ENCODE peak calls at places on chromosomes 5 and 9, in four cellular contexts. V is GM23338, Z is body of pancreas, X is SK-N-SH. F is an unnamed sample. For H3K4me1, the result is how much of the 10 kb centered on the place peaks cover.

GRCh38 chr5:94057217-94057616 is 315.8 kb upstream of the POU5F2 start:
- DNase-seq in V (no peak), X (no peak), Z (no peak), F (no peak)

GRCh38 chr5:43639566-43639965 is 36.6 kb downstream of the NNT start:
- DNase-seq in Z (no peak), V (no peak), X (no peak), F (no peak)

GRCh38 chr9:70257991-70258691 is 637 bp upstream of the SMC5 start:
- DNase-seq in X (peak), Z (no peak), V (peak), F (peak)

GRCh38 chr5:179421156-179421895 is 76.1 kb upstream of the ADAMTS2 start:
- DNase-seq in V (no peak), X (peak), Z (no peak), F (no peak)

GRCh38 chr9:137480686-137481683 is 21.9 kb upstream of the NSMF start:
- DNase-seq in X (no peak), V (no peak), Z (no peak), F (no peak)

GRCh38 chr5:53479656-53480473 is 564 bp upstream of the FST start:
- DNase-seq in V (peak), Z (peak), X (peak), F (peak)

GRCh38 chr9:119639287-119639955 is 270.2 kb upstream of the BRINP1 start:
- DNase-seq in V (peak), X (peak), Z (no peak), F (no peak)

GRCh38 chr9:130893250-130894101 is 3.1 kb downstream of the QRFP start:
- DNase-seq in Z (no peak), X (peak), V (no peak), F (peak)

GRCh38 chr9:112970939-112971338 is 41.1 kb downstream of the ZNF883 start:
- DNase-seq in Z (no peak), X (peak), V (peak), F (no peak)

GRCh38 chr9:123769723-123770122 is 160.2 kb downstream of the DENND1A start:
- DNase-seq in V (no peak), X (no peak), Z (no peak), F (no peak)

GRCh38 chr5:100165309-100165708 is 369.9 kb upstream of the FAM174A start:
- DNase-seq in X (no peak), Z (no peak), V (no peak), F (no peak)

GRCh38 chr5:2017540-2018389 is 135.0 kb upstream of the IRX4 start:
- DNase-seq in V (peak), X (peak), Z (peak), F (no peak)

GRCh38 chr5:98770911-98771322 is 2.5 kb upstream of the RGMB start:
- DNase-seq in Z (no peak), X (peak), V (no peak), F (no peak)

GRCh38 chr5:141870871-141871270 is 7.3 kb downstream of the PCDH1 start:
- DNase-seq in V (no peak), X (no peak), Z (no peak), F (no peak)

GRCh38 chr9:93082841-93083411 is 13.1 kb upstream of the CARD19 start:
- DNase-seq in V (no peak), Z (peak), X (peak), F (no peak)

GRCh38 chr5:86463339-86463738 is 154.4 kb upstream of the COX7C start:
- DNase-seq in V (peak), Z (no peak), X (peak), F (no peak)

GRCh38 chr9:130962418-130963316 is 23.6 kb upstream of the FIBCD1 start:
- DNase-seq in X (peak), V (no peak), Z (no peak), F (no peak)

GRCh38 chr9:17065062-17065461 is 69.8 kb upstream of the CNTLN start:
- DNase-seq in X (peak), V (no peak), Z (no peak), F (no peak)

GRCh38 chr9:126700296-126700695 is 86.6 kb downstream of the LMX1B start:
- DNase-seq in Z (no peak), V (no peak), X (peak), F (no peak)

GRCh38 chr5:107011530-107012115 is 659.1 kb downstream of the EFNA5 start:
- DNase-seq in V (no peak), X (no peak), Z (no peak), F (no peak)

GRCh38 chr5:180394031-180394636 is 41.0 kb upstream of the GFPT2 start:
- DNase-seq in Z (no peak), V (peak), X (peak), F (no peak)

GRCh38 chr5:36683821-36684434 is 77.5 kb downstream of the SLC1A3 start:
- DNase-seq in X (peak), V (no peak), Z (no peak), F (no peak)

GRCh38 chr5:159782197-159782994 is 133.9 kb upstream of the ADRA1B start:
- DNase-seq in Z (no peak), X (no peak), V (no peak), F (no peak)

GRCh38 chr5:74314906-74315305 is 325.6 kb downstream of the ENC1 start:
- DNase-seq in X (no peak), V (no peak), Z (no peak), F (no peak)

GRCh38 chr9:85484235-85484634 is 257.5 kb downstream of the AGTPBP1 start:
- DNase-seq in V (no peak), X (no peak), Z (no peak), F (no peak)

DNA sequence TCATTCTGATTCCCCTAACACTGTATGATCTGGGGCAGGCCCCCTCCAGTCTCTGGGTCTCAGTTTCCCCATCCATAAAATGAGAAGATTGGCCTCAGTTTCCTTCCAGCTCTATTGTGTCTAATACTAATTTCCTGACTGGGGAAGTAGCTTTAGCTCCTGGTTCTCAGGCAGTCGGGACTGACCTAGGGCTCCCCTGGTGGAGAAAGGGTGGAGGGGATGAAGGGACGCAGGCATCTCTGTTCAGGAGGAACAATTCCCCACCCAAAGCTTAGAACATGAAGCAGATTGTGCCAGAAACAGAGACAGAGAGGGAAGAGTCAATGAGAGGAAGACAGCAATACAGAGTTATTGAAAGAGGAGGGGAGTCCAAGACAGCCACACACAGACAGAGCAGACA is 14.2 kb upstream of the PTGS1 start:
- DNase-seq in X (no peak), Z (no peak), V (peak), F (no peak)
- TF ChIP-seq CTCF in X (peak), Z (no peak), V (peak), F (peak)

DNA sequence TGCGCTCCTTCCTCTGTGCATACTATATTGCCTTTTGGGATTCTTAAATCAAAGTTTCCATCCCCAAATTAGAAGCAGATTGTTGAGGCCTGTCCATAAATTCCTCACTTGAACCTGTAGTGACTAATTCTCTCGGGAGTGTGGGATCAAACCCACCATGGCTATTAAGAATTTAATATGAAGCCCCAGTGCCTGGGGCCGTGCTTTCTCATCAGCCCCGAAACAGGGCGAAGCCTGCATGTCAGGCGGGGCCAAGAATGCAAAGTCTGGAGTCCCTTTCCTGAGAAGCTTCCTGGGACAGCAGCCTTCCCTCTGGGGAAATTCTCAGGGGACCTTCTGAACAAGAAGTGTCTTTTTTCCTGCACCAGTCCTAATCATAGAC is 29.3 kb upstream of the FAT2 start:
- DNase-seq in Z (no peak), X (no peak), V (no peak), F (no peak)
- H3K4me1 ChIP-seq in Z (under half), X (under half), V (under half), F (under half)

GRCh38 chr5:151571270-151572173 is 19.6 kb downstream of the FAT2 start:
- DNase-seq in V (peak), Z (no peak), X (no peak), F (no peak)

GRCh38 chr5:151577566-151577965 is 13.6 kb downstream of the FAT2 start:
- DNase-seq in X (no peak), Z (no peak), V (no peak), F (no peak)

GRCh38 chr5:151578326-151579025 is 12.7 kb downstream of the FAT2 start:
- DNase-seq in V (no peak), Z (no peak), X (no peak), F (no peak)

GRCh38 chr5:151572657-151573368 is 18.3 kb downstream of the FAT2 start:
- DNase-seq in V (no peak), Z (no peak), X (no peak), F (no peak)

GRCh38 chr5:151574597-151574996 is 16.5 kb downstream of the FAT2 start:
- DNase-seq in Z (no peak), X (no peak), V (no peak), F (no peak)
- H3K27ac ChIP-seq in Z (no peak), X (no peak), V (no peak), F (no peak)

DNA sequence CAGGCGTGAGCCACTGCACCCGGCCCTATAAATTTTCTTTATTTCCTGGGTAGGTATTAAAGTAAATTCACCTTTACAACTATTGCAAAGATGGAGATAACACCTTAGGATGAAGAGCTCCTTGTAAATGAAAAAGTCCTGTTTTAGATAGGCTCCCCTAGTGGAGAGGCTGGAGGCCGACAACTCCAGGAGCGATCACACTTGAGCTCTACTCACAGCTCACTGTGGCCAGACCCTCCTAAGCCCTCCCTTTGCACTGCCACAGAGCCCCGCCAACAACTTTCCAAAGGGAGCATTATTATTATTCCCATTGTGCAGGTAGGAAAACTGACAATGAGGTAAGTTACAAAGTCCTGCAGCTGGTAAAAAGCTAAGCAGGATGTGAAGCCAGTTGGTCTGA is 139.1 kb upstream of the ERCC6L2 start:
- DNase-seq in Z (no peak), X (no peak), V (peak), F (no peak)
- TF ChIP-seq CTCF in Z (no peak), X (peak), V (peak), F (no peak)

GRCh38 chr9:114616684-114617520 is 5.8 kb downstream of the TMEM268 start:
- DNase-seq in V (no peak), X (no peak), Z (peak), F (peak)
- H3K4me1 ChIP-seq in V (under half), X (under half), Z (under half), F (under half)

GRCh38 chr5:61450170-61450815 is 118.2 kb downstream of the ZSWIM6 start:
- DNase-seq in X (no peak), Z (no peak), V (no peak), F (peak)
- H3K27ac ChIP-seq in X (peak), Z (peak), V (no peak), F (peak)

GRCh38 chr5:143215685-143216084 is 187.8 kb downstream of the NR3C1 start:
- DNase-seq in X (no peak), V (no peak), Z (no peak), F (no peak)

GRCh38 chr5:143217804-143218160 is 185.7 kb downstream of the NR3C1 start:
- DNase-seq in V (no peak), Z (no peak), X (no peak), F (no peak)

GRCh38 chr5:143216211-143216610 is 187.3 kb downstream of the NR3C1 start:
- DNase-seq in V (no peak), Z (no peak), X (no peak), F (no peak)

GRCh38 chr5:143218563-143219170 is 184.8 kb downstream of the NR3C1 start:
- DNase-seq in Z (no peak), V (no peak), X (no peak), F (no peak)

DNA sequence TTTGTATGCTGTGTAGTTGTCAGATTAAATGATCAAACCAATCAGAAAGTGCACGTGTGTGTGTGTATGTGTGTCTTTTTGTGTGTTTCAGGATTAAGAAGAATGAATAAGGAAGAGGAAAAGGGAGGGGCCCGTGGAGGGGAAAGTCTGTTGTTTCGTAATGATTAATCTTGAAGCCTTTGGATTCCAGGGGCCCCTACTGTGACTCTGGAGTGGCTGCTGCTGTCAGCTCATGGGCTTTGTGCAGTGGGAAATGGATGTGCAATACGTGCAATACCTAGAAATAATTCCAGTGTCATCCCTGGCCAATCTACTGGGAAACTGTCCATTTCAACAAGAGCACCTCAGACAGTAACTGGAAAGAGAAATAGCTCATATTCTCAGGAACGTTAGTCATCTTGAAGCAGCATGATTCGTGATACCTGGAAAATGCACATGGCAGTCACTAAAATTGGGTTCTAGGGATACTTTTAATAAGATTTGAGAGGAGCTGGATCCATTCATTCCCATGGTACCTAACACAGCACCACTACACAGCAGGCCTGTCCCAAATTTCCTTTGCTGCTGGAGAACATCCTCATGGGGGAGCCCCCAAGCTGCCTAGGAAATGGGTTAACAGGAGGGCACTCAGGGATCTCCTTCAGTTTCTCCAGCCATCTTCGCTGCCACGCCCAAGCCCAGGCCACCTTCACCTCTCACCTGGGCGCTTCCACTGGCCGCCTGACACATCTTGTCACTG is 186.3 kb downstream of the NR3C1 start:
- DNase-seq in V (no peak), X (no peak), Z (no peak), F (no peak)
- TF ChIP-seq CTCF in V (no peak), X (no peak), Z (no peak), F (no peak)

DNA sequence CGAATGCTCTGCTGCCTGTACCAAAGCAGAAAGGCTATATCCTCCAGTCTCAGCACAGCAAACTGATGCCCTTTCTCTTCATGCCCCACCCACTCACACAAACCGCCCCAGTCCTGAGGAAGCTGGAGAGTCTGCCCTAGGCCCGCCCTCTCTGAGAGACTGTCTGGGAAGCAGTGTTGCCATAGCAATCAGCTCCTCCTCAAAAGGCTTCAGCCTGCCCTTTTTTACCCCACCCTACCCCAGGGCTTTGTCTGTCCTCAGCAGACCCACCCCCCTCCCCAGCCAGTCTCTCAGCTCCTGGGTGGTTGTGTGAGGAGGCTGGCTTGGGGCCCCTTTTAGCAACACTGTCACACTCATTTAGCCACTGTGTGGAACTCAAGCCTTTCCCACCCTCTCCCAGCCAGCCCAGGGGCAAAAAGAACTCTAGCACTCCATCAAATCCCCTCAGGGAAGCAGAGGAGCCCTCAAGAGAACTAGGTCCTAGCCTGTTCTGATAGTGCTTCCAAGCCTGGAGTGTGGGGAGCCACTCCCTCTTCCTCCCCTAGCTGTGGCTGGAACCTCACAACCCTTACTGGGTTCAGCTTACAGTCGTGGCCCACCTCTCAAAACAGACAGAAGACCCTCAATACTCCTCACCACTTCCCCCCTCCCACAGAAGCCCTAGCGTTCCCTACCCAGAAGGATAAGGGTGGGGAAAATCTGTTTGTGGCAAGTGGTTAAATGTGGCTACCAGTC is 1.4 kb downstream of the ATOSB start:
- DNase-seq in V (peak), X (peak), Z (peak), F (peak)
- H3K4me1 ChIP-seq in V (under half), X (under half), Z (under half), F (half or more)

DNA sequence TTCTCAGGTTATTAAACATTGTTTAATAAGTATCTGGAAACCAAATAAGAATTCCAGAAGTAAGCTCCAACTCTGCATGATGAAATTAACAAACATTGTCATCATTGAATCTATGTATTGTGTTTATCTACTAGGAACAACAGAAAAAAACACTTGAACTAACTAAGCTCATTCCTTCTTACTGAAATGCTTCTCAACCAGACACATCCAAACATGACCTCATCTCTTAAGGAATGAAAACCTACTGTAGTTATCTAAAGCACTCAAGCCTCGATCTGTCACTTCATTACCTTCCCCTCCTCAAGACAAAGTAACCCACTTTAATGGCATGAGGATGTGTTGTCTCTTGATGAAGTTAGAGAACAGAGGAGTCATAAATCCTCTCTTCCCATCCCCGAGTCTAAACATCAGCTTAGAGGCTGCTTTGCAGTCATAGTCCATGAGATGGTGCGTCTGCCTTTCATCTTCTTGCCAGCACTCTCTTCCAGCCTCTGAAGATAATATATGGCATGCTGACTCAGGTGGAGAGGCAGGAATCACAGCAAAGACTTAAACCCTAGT is 86.5 kb downstream of the CEMIP2 start:
- DNase-seq in Z (no peak), V (no peak), X (no peak), F (no peak)
- H3K27ac ChIP-seq in Z (no peak), V (peak), X (peak), F (no peak)

GRCh38 chr5:134758176-134758503 is 439 bp upstream of the DDX46 start:
- DNase-seq in Z (no peak), V (no peak), X (no peak), F (no peak)

GRCh38 chr5:134763221-134763620 is 4.6 kb downstream of the DDX46 start:
- DNase-seq in Z (no peak), X (no peak), V (no peak), F (no peak)

DNA sequence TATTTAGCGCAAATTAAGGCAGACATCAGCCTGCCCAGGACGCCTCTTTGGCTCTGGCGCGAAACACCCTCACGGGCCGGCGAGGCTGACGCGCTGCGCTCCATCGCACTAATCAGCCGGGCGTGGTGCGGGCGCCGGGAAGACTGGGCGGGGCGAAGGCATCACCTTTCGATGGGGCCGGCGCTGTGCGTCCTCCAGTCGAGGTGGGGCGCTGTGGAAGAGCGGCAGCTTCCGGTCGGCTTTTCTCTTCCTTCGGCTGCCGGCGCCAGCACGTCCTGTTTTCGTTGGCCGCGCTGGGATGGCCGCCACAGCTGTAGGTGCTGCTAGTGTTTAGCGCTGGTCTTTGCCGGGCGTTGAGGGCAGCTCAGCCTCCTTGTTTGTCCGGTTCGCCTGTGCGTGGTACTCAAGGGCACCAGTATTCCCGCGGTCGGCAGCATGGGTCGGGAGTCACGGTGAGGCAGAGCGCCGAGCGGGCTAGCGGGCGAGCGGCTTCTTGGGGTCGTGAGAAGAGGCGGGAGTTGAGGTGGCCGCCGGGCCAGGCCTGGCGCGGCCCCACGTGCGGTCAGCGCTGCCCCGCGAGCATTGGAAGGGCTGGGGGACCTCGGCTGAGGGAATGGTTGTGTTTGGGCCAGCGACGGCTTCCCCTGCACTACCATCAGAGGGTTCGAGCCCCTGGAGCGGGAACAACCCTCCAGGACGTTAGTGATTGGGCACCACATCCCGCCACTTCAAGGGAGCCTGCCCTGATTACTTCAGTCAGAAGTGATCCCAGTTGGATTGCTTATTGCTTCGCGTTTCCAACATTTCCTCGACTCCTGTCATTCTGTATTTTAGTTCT is at the start of gene DDX46:
- DNase-seq in V (peak), Z (peak), X (peak), F (peak)
- TF ChIP-seq CTCF in V (peak), Z (peak), X (peak), F (peak)